ENCODE peak calls at places on chromosomes 1 and 21, in seven cellular contexts. I is stomach, D is K562, E is suprapubic skin, P is upper lobe of left lung, S is GM12878, Q is HepG2. W is an unnamed sample.
A peak's percentile ranks its signal among the peaks of the same experiment; 100 is the strongest.

GRCh38 chr1:9201421-9202239 is 32.9 kb upstream of the H6PD start:
- DNase-seq in I (no peak), D (no peak), E (no peak), P (no peak), S (no peak), Q (no peak), W (peak; percentile 18)

GRCh38 chr21:44644878-44645277 is 1.3 kb upstream of the KRTAP10-11 start:
- DNase-seq in I (no peak), D (no peak), E (no peak), P (no peak), S (no peak), Q (no peak), W (no peak)

GRCh38 chr1:202807926-202808757 is at the start of gene KDM5B:
- DNase-seq in I (peak; percentile 77), D (peak; percentile 86), E (peak; percentile 85), P (peak; percentile 74), S (no peak), Q (peak; percentile 7), W (peak; percentile 84)

GRCh38 chr1:214842856-214843255 is 239.7 kb upstream of the KCNK2 start:
- DNase-seq in I (no peak), D (no peak), E (no peak), P (no peak), S (no peak), Q (no peak), W (no peak)

GRCh38 chr21:46295996-46296752 is 10.0 kb downstream of the YBEY start:
- DNase-seq in I (peak; percentile 55), D (peak; percentile 72), E (peak; percentile 95), P (peak; percentile 52), S (no peak), Q (peak; percentile 91), W (peak; percentile 70)

GRCh38 chr1:100565533-100565932 is 27.6 kb downstream of the GPR88 start:
- DNase-seq in I (no peak), D (no peak), E (no peak), P (no peak), S (no peak), Q (no peak), W (no peak)

GRCh38 chr1:1307908-1308755 is at the start of the genes ACAP3 and PUSL1:
- DNase-seq in I (peak; percentile 89), D (peak; percentile 99), E (peak; percentile 96), P (peak; percentile 85), S (peak; percentile 40), Q (peak; percentile 80), W (peak; percentile 88)

GRCh38 chr1:29698033-29698432 is 461.7 kb downstream of the PTPRU start:
- DNase-seq in I (no peak), D (peak; percentile 73), E (no peak), P (peak; percentile 38), S (no peak), Q (peak; percentile 10), W (no peak)

GRCh38 chr21:25412090-25412489 is 195.2 kb downstream of the MRPL39 start:
- DNase-seq in I (no peak), D (no peak), E (no peak), P (no peak), S (no peak), Q (no peak), W (no peak)

GRCh38 chr1:21368514-21369289 is 71.2 kb upstream of the NBPF3 start:
- DNase-seq in I (peak; percentile 82), D (peak; percentile 72), E (peak; percentile 87), P (peak; percentile 69), S (no peak), Q (peak; percentile 66), W (peak; percentile 84)

GRCh38 chr1:15323989-15324866 is 77.2 kb downstream of the FHAD1 start:
- DNase-seq in I (no peak), D (peak; percentile 33), E (no peak), P (no peak), S (no peak), Q (no peak), W (no peak)

GRCh38 chr1:38559180-38559874 is 300.2 kb downstream of the RRAGC start:
- DNase-seq in I (peak; percentile 65), D (no peak), E (no peak), P (peak; percentile 71), S (peak; percentile 84), Q (no peak), W (peak; percentile 67)

GRCh38 chr1:70264875-70265274 is 43.7 kb downstream of the SRSF11 start:
- DNase-seq in I (no peak), D (peak; percentile 16), E (no peak), P (no peak), S (no peak), Q (no peak), W (no peak)

GRCh38 chr1:85473390-85473789 is 8.4 kb upstream of the DDAH1 start:
- DNase-seq in I (no peak), D (no peak), E (no peak), P (peak; percentile 50), S (no peak), Q (peak; percentile 10), W (no peak)
- TF ChIP-seq EP300 in I (no peak), D (no peak), E (no peak), P (no peak), S (no peak), Q (no peak), W (no peak)

GRCh38 chr1:110019790-110020189 is 14.6 kb upstream of the STRIP1 start:
- DNase-seq in I (no peak), D (no peak), E (no peak), P (no peak), S (no peak), Q (no peak), W (no peak)

GRCh38 chr1:110021285-110021684 is 13.1 kb upstream of the STRIP1 start:
- DNase-seq in I (no peak), D (no peak), E (no peak), P (no peak), S (no peak), Q (no peak), W (no peak)

GRCh38 chr1:110024613-110025012 is 9.8 kb upstream of the STRIP1 start:
- DNase-seq in I (no peak), D (no peak), E (no peak), P (no peak), S (no peak), Q (no peak), W (no peak)
- TF ChIP-seq POLR2AphosphoS5 in I (no peak), D (no peak), E (no peak), P (no peak), S (no peak), Q (no peak), W (no peak)

GRCh38 chr1:3649342-3650247 is at the start of gene WRAP73:
- DNase-seq in I (peak; percentile 93), D (peak; percentile 95), E (peak; percentile 92), P (peak; percentile 91), S (peak; percentile 76), Q (peak; percentile 87), W (peak; percentile 93)
- TF ChIP-seq EP300 in I (no peak), D (peak; percentile 23), E (no peak), P (no peak), S (no peak), Q (no peak), W (no peak)

GRCh38 chr1:166261511-166261910 is 94.7 kb upstream of the FAM78B start:
- DNase-seq in I (no peak), D (no peak), E (no peak), P (no peak), S (no peak), Q (no peak), W (no peak)
- TF ChIP-seq POLR2AphosphoS5 in I (no peak), D (no peak), E (no peak), P (no peak), S (no peak), Q (no peak), W (no peak)

DNA sequence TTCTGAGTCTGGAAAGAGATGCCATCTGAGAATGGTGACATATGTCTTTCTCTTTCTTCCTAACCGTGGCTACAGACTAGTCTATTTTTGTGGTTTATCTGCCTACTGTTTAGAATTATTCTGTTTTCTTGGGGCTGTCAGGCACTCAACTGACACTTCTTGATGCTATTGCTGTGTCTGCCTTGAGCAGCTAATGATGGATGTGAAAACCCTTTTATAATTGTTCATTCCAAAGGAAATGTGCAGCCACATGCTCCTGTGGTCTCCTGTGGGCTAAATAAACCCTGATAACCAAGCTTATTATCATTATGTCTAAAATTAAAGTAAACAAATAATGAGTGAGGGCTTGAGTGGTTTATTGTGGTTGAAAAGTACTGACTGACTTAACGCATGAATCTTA is 52.7 kb upstream of the CXADR start:
- DNase-seq in I (no peak), D (no peak), E (no peak), P (no peak), S (no peak), Q (no peak), W (no peak)
- TF ChIP-seq EP300 in I (no peak), D (no peak), E (no peak), P (no peak), S (no peak), Q (no peak), W (no peak)